ENCODE peak calls at places on chromosomes 16 and 17, in nine cellular contexts. G, H, M, F, C, T, O, N and I are unnamed samples.

GRCh38 chr17:42920922-42921321 is 20.3 kb downstream of the G6PC1 start:
- DNase-seq in N (no peak), O (no peak), C (no peak), M (no peak), F (no peak), T (no peak), G (peak; percentile 45), H (peak; percentile 30), I (no peak)

GRCh38 chr17:17552351-17553216 is 38.9 kb downstream of the PEMT start:
- DNase-seq in F (no peak), H (no peak), O (no peak), T (peak; percentile 72), M (no peak), G (peak; percentile 16), N (peak; percentile 80), C (no peak), I (no peak)

GRCh38 chr17:81515530-81516041 is 3.0 kb upstream of the ACTG1 start:
- DNase-seq in H (no peak), C (no peak), O (no peak), G (no peak), N (no peak), M (no peak), F (peak; percentile 59), T (peak; percentile 67), I (no peak)

GRCh38 chr16:81004646-81005353 is 1.9 kb downstream of the CMC2 start:
- DNase-seq in O (peak; percentile 49), T (no peak), M (no peak), G (no peak), F (peak; percentile 56), N (no peak), H (no peak), C (peak; percentile 29), I (no peak)

GRCh38 chr16:81216114-81216513 is 22.4 kb upstream of the BCO1 start:
- DNase-seq in F (no peak), N (no peak), H (no peak), T (no peak), G (no peak), M (no peak), C (no peak), O (no peak), I (no peak)

GRCh38 chr16:70740919-70741778 is 55.3 kb upstream of the MTSS2 start:
- DNase-seq in G (no peak), C (no peak), N (no peak), H (no peak), O (peak; percentile 55), M (no peak), F (no peak), T (no peak), I (no peak)

GRCh38 chr17:52178013-52178412 is 19.5 kb upstream of the CA10 start:
- DNase-seq in O (no peak), F (no peak), H (no peak), M (no peak), N (no peak), G (no peak), T (no peak), C (no peak), I (no peak)

GRCh38 chr16:15822957-15823356 is 33.9 kb downstream of the MYH11 start:
- DNase-seq in G (no peak), O (no peak), N (no peak), H (peak; percentile 68), F (no peak), M (no peak), T (no peak), C (no peak), I (peak; percentile 54)

DNA sequence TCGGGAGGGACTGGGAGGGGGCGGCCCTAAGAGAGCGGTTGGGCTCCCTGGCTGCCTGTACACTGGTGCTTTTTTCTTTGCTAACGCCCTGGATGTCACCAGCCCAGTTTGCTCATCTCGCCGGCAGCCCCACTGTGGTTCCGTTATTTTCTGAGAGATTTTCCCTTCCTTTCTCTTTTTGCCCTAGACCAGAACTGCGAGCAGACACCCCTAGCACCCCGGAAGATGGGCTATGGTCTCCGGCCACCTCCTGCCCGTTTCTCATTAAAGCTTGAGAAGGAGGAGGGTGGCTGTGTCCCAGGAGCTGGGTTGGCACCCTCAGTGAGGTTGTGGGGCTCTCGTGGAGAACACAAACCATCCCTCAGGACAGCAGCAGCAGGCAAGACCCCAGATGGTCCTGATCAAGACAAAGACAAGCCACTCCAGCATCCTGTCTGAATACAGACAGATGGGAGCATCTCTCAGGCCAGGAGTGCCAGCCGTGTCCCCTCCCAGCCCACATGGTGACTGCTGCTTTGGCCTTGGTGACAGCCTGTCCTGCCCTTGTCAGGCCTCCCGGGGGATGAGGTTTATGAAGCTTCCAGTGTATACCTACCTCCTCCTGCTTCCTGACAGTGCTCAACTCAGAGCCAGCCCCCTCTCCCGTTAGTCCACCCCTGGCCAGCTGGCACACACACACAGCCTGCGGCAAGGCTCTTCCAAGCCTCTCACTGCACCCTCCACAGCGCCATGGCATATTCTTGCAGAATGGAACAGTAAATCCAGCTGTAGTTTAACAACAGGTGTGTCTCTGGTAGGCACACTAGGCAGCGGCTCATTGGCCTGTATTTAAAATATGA is 77.2 kb downstream of the KCNJ12 start:
- DNase-seq in M (no peak), H (no peak), N (no peak), C (no peak), F (no peak), G (no peak), O (no peak), T (no peak), I (no peak)
- H3K4me3 ChIP-seq in M (no peak overlapping the region), H (peak overlapping the region; percentile 28), N (peak overlapping the region; percentile 52), C (no peak overlapping the region), F (no peak overlapping the region), G (no peak overlapping the region), O (no peak overlapping the region), T (peak overlapping the region; percentile 62), I (no peak overlapping the region)

GRCh38 chr17:77098884-77099545 is 41.8 kb upstream of the SEC14L1 start:
- DNase-seq in M (no peak), O (peak; percentile 69), F (peak; percentile 73), C (no peak), T (no peak), N (peak; percentile 71), G (no peak), H (peak; percentile 57), I (peak; percentile 77)

GRCh38 chr17:77097772-77098171 is 43.0 kb upstream of the SEC14L1 start:
- DNase-seq in T (no peak), F (no peak), C (no peak), M (no peak), G (no peak), H (no peak), O (no peak), N (no peak), I (no peak)

GRCh38 chr17:77096570-77097214 is 44.1 kb upstream of the SEC14L1 start:
- DNase-seq in O (peak; percentile 78), F (no peak), M (no peak), N (peak; percentile 31), C (no peak), H (peak; percentile 60), G (no peak), T (no peak), I (peak; percentile 60)

GRCh38 chr17:77092025-77092424 is 48.7 kb upstream of the SEC14L1 start:
- DNase-seq in M (no peak), H (no peak), F (no peak), G (no peak), O (no peak), C (no peak), N (no peak), T (no peak), I (no peak)

GRCh38 chr17:77095461-77095860 is 45.3 kb upstream of the SEC14L1 start:
- DNase-seq in C (no peak), T (no peak), G (no peak), O (no peak), N (no peak), M (no peak), H (no peak), F (no peak), I (no peak)
- H3K4me1 ChIP-seq in C (peaks cover 3% of the 10 kb centered on the region), T (peaks cover 72% of the 10 kb centered on the region), G (peaks cover 56% of the 10 kb centered on the region), O (peaks cover 3% of the 10 kb centered on the region), N (peaks cover 47% of the 10 kb centered on the region), M (no peaks in the 10 kb centered on the region), H (peaks cover 50% of the 10 kb centered on the region), F (no peaks in the 10 kb centered on the region), I (peaks cover 22% of the 10 kb centered on the region)

GRCh38 chr17:65730711-65731169 is 169.3 kb upstream of the AXIN2 start:
- DNase-seq in N (peak; percentile 9), O (no peak), M (no peak), T (no peak), G (no peak), F (no peak), C (no peak), H (no peak), I (no peak)

GRCh38 chr17:65737451-65737850 is 176.0 kb upstream of the AXIN2 start:
- DNase-seq in T (no peak), N (no peak), F (no peak), O (no peak), H (no peak), M (no peak), G (peak; percentile 16), C (no peak), I (no peak)

GRCh38 chr17:65729207-65729606 is 167.8 kb upstream of the AXIN2 start:
- DNase-seq in F (no peak), T (no peak), M (no peak), O (no peak), N (no peak), C (no peak), G (no peak), H (no peak), I (no peak)

GRCh38 chr17:65727832-65728231 is 166.4 kb upstream of the AXIN2 start:
- DNase-seq in N (no peak), O (no peak), C (no peak), G (no peak), T (no peak), H (no peak), F (no peak), M (no peak), I (no peak)

DNA sequence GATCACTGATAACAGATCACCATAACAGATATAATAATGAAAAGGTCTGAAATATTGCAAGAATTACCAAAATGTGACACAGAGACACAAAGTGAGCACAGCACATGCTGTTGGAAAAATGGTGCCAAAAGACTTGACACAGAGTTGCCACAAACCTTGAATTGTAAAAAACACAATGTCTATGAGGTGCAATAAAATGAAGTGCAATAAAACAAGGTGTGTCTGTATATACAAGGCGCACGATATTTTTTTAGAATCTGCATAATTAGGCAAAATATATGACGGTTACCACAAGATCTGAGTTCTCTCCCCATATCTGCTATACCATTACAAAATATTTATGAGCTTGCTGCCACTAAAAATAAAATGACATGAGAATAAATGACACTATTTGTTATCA is 171.9 kb upstream of the AXIN2 start:
- DNase-seq in F (no peak), N (no peak), M (no peak), C (no peak), G (no peak), T (no peak), H (no peak), O (no peak), I (no peak)
- H3K4me3 ChIP-seq in F (no peak overlapping the region), N (no peak overlapping the region), M (no peak overlapping the region), C (no peak overlapping the region), G (no peak overlapping the region), T (no peak overlapping the region), H (no peak overlapping the region), O (no peak overlapping the region), I (no peak overlapping the region)

GRCh38 chr16:87390641-87391323 is 1.4 kb upstream of the MAP1LC3B start:
- DNase-seq in M (no peak), N (no peak), G (no peak), O (no peak), F (peak; percentile 50), T (no peak), C (no peak), H (no peak), I (peak; percentile 16)

GRCh38 chr16:87391324-87391949 is 699 bp upstream of the MAP1LC3B start:
- DNase-seq in C (peak; percentile 43), F (peak; percentile 76), T (peak; percentile 91), G (peak; percentile 75), O (peak; percentile 19), M (peak; percentile 57), H (peak; percentile 58), N (peak; percentile 57), I (peak; percentile 59)

GRCh38 chr16:87388818-87389134 is 3.4 kb upstream of the MAP1LC3B start:
- DNase-seq in C (no peak), H (no peak), G (no peak), O (no peak), F (no peak), M (no peak), T (no peak), N (no peak), I (no peak)

GRCh38 chr16:87387942-87388817 is 4.0 kb upstream of the MAP1LC3B start:
- DNase-seq in O (peak; percentile 99), F (peak; percentile 97), H (peak; percentile 93), G (peak; percentile 82), M (peak; percentile 83), N (peak; percentile 98), C (peak; percentile 86), T (peak; percentile 95), I (peak; percentile 90)

GRCh38 chr16:87389245-87389644 is 2.9 kb upstream of the MAP1LC3B start:
- DNase-seq in F (peak; percentile 4), M (no peak), N (no peak), G (no peak), C (no peak), H (no peak), T (no peak), O (no peak), I (no peak)
- H3K4me1 ChIP-seq in F (peaks cover 12% of the 10 kb centered on the region), M (peaks cover 6% of the 10 kb centered on the region), N (peaks cover 39% of the 10 kb centered on the region), G (peaks cover 48% of the 10 kb centered on the region), C (peaks cover 10% of the 10 kb centered on the region), H (peaks cover 30% of the 10 kb centered on the region), T (peaks cover 42% of the 10 kb centered on the region), O (peaks cover 9% of the 10 kb centered on the region), I (peaks cover 11% of the 10 kb centered on the region)